ENCODE peak calls at places on chromosomes 1 and 21, in eight cellular contexts. One of them, this sample, is unnamed.

GRCh38 chr1:245045087-245045881 is 109.5 kb upstream of the KIF26B start:
- DNase-seq in brain microvascular endothelial cell: no peak
- DNase-seq in GM23338: peak; percentile 47
- DNase-seq in adrenal gland: peak; percentile 23
- DNase-seq in naive thymus-derived CD4-positive, alpha-beta T cell: no peak
- DNase-seq in testis: peak; percentile 63
- DNase-seq in lung: no peak
- DNase-seq in spleen: no peak
- DNase-seq in this sample: no peak

GRCh38 chr21:35219291-35219690 is 170.2 kb upstream of the RUNX1 start:
- DNase-seq in brain microvascular endothelial cell: no peak
- DNase-seq in lung: no peak
- DNase-seq in testis: no peak
- DNase-seq in adrenal gland: no peak
- DNase-seq in spleen: no peak
- DNase-seq in naive thymus-derived CD4-positive, alpha-beta T cell: no peak
- DNase-seq in GM23338: no peak
- DNase-seq in this sample: no peak

GRCh38 chr1:28507247-28507645 is 1.4 kb downstream of the RCC1 start:
- DNase-seq in naive thymus-derived CD4-positive, alpha-beta T cell: no peak
- DNase-seq in lung: no peak
- DNase-seq in adrenal gland: peak; percentile 42
- DNase-seq in GM23338: no peak
- DNase-seq in brain microvascular endothelial cell: no peak
- DNase-seq in testis: no peak
- DNase-seq in spleen: no peak
- DNase-seq in this sample: no peak

GRCh38 chr1:170908942-170909341 is 26.4 kb upstream of the MROH9 start:
- DNase-seq in lung: no peak
- DNase-seq in spleen: no peak
- DNase-seq in brain microvascular endothelial cell: no peak
- DNase-seq in testis: no peak
- DNase-seq in adrenal gland: no peak
- DNase-seq in naive thymus-derived CD4-positive, alpha-beta T cell: no peak
- DNase-seq in GM23338: no peak
- DNase-seq in this sample: no peak

GRCh38 chr1:231806623-231807470 is 180.3 kb downstream of the DISC1 start:
- DNase-seq in lung: peak; percentile 54
- DNase-seq in testis: peak; percentile 38
- DNase-seq in spleen: peak; percentile 86
- DNase-seq in brain microvascular endothelial cell: peak; percentile 43
- DNase-seq in naive thymus-derived CD4-positive, alpha-beta T cell: peak; percentile 9
- DNase-seq in GM23338: peak; percentile 94
- DNase-seq in adrenal gland: peak; percentile 46
- DNase-seq in this sample: peak; percentile 84

GRCh38 chr1:211344335-211344664 is 17.7 kb downstream of the TRAF5 start:
- DNase-seq in adrenal gland: no peak
- DNase-seq in GM23338: no peak
- DNase-seq in naive thymus-derived CD4-positive, alpha-beta T cell: no peak
- DNase-seq in lung: no peak
- DNase-seq in testis: no peak
- DNase-seq in brain microvascular endothelial cell: peak; percentile 82
- DNase-seq in spleen: no peak
- DNase-seq in this sample: no peak

GRCh38 chr1:54987830-54988705 is 7.6 kb downstream of the TMEM61 start:
- DNase-seq in testis: no peak
- DNase-seq in adrenal gland: no peak
- DNase-seq in naive thymus-derived CD4-positive, alpha-beta T cell: no peak
- DNase-seq in GM23338: peak; percentile 36
- DNase-seq in spleen: peak; percentile 61
- DNase-seq in lung: no peak
- DNase-seq in brain microvascular endothelial cell: peak; percentile 12
- DNase-seq in this sample: no peak

GRCh38 chr1:82491301-82491986 is 690.7 kb downstream of the ADGRL2 start:
- DNase-seq in spleen: no peak
- DNase-seq in testis: no peak
- DNase-seq in brain microvascular endothelial cell: no peak
- DNase-seq in GM23338: no peak
- DNase-seq in naive thymus-derived CD4-positive, alpha-beta T cell: no peak
- DNase-seq in lung: no peak
- DNase-seq in adrenal gland: no peak
- DNase-seq in this sample: no peak

GRCh38 chr1:180253585-180254495 is 23.8 kb downstream of the LHX4 start:
- DNase-seq in testis: no peak
- DNase-seq in spleen: peak; percentile 73
- DNase-seq in lung: no peak
- DNase-seq in brain microvascular endothelial cell: no peak
- DNase-seq in adrenal gland: peak; percentile 35
- DNase-seq in GM23338: no peak
- DNase-seq in naive thymus-derived CD4-positive, alpha-beta T cell: no peak
- DNase-seq in this sample: no peak

GRCh38 chr1:221841983-221842335 is 100.1 kb upstream of the DUSP10 start:
- DNase-seq in spleen: no peak
- DNase-seq in GM23338: no peak
- DNase-seq in naive thymus-derived CD4-positive, alpha-beta T cell: no peak
- DNase-seq in lung: no peak
- DNase-seq in testis: no peak
- DNase-seq in brain microvascular endothelial cell: no peak
- DNase-seq in adrenal gland: no peak
- DNase-seq in this sample: no peak
- H3K27ac ChIP-seq in spleen: no peak overlapping the region
- H3K27ac ChIP-seq in GM23338: no peak overlapping the region
- H3K27ac ChIP-seq in naive thymus-derived CD4-positive, alpha-beta T cell: no peak overlapping the region
- H3K27ac ChIP-seq in lung: no peak overlapping the region
- H3K27ac ChIP-seq in testis: no peak overlapping the region
- H3K27ac ChIP-seq in brain microvascular endothelial cell: no peak overlapping the region
- H3K27ac ChIP-seq in adrenal gland: no peak overlapping the region
- H3K27ac ChIP-seq in this sample: no peak overlapping the region

GRCh38 chr21:43686811-43687565 is 27.6 kb downstream of the RRP1B start:
- DNase-seq in brain microvascular endothelial cell: no peak
- DNase-seq in GM23338: no peak
- DNase-seq in spleen: peak; percentile 46
- DNase-seq in testis: no peak
- DNase-seq in lung: no peak
- DNase-seq in naive thymus-derived CD4-positive, alpha-beta T cell: no peak
- DNase-seq in adrenal gland: no peak
- DNase-seq in this sample: no peak
- H3K36me3 ChIP-seq in brain microvascular endothelial cell: peaks cover 78% of the 10 kb centered on the region
- H3K36me3 ChIP-seq in GM23338: peaks cover 35% of the 10 kb centered on the region
- H3K36me3 ChIP-seq in spleen: peaks cover 98% of the 10 kb centered on the region
- H3K36me3 ChIP-seq in testis: no peaks in the 10 kb centered on the region
- H3K36me3 ChIP-seq in lung: peaks cover 66% of the 10 kb centered on the region
- H3K36me3 ChIP-seq in naive thymus-derived CD4-positive, alpha-beta T cell: peaks cover 61% of the 10 kb centered on the region
- H3K36me3 ChIP-seq in adrenal gland: no peaks in the 10 kb centered on the region
- H3K36me3 ChIP-seq in this sample: peaks cover 100% of the 10 kb centered on the region

GRCh38 chr1:168259567-168259966 is 21.1 kb upstream of the TBX19 start:
- DNase-seq in naive thymus-derived CD4-positive, alpha-beta T cell: no peak
- DNase-seq in spleen: no peak
- DNase-seq in brain microvascular endothelial cell: no peak
- DNase-seq in adrenal gland: no peak
- DNase-seq in GM23338: no peak
- DNase-seq in testis: no peak
- DNase-seq in lung: no peak
- DNase-seq in this sample: no peak
- H3K27ac ChIP-seq in naive thymus-derived CD4-positive, alpha-beta T cell: no peak overlapping the region
- H3K27ac ChIP-seq in spleen: no peak overlapping the region
- H3K27ac ChIP-seq in brain microvascular endothelial cell: no peak overlapping the region
- H3K27ac ChIP-seq in adrenal gland: no peak overlapping the region
- H3K27ac ChIP-seq in GM23338: no peak overlapping the region
- H3K27ac ChIP-seq in testis: no peak overlapping the region
- H3K27ac ChIP-seq in lung: no peak overlapping the region
- H3K27ac ChIP-seq in this sample: no peak overlapping the region

GRCh38 chr1:153638261-153638660 is 4.4 kb downstream of the CHTOP start:
- DNase-seq in lung: no peak
- DNase-seq in adrenal gland: no peak
- DNase-seq in testis: no peak
- DNase-seq in naive thymus-derived CD4-positive, alpha-beta T cell: no peak
- DNase-seq in spleen: no peak
- DNase-seq in GM23338: no peak
- DNase-seq in brain microvascular endothelial cell: no peak
- DNase-seq in this sample: peak; percentile 94

GRCh38 chr1:153642161-153642560 is 8.3 kb downstream of the CHTOP start:
- DNase-seq in spleen: no peak
- DNase-seq in testis: no peak
- DNase-seq in brain microvascular endothelial cell: no peak
- DNase-seq in adrenal gland: no peak
- DNase-seq in GM23338: no peak
- DNase-seq in naive thymus-derived CD4-positive, alpha-beta T cell: no peak
- DNase-seq in lung: no peak
- DNase-seq in this sample: no peak

GRCh38 chr1:153640873-153641272 is 7.0 kb downstream of the CHTOP start:
- DNase-seq in adrenal gland: no peak
- DNase-seq in lung: no peak
- DNase-seq in GM23338: no peak
- DNase-seq in testis: no peak
- DNase-seq in brain microvascular endothelial cell: no peak
- DNase-seq in naive thymus-derived CD4-positive, alpha-beta T cell: no peak
- DNase-seq in spleen: no peak
- DNase-seq in this sample: no peak

GRCh38 chr1:153636312-153636711 is 2.4 kb downstream of the CHTOP start:
- DNase-seq in adrenal gland: no peak
- DNase-seq in spleen: no peak
- DNase-seq in brain microvascular endothelial cell: no peak
- DNase-seq in GM23338: no peak
- DNase-seq in testis: no peak
- DNase-seq in naive thymus-derived CD4-positive, alpha-beta T cell: no peak
- DNase-seq in lung: no peak
- DNase-seq in this sample: no peak

GRCh38 chr1:153639280-153639679 is 5.4 kb downstream of the CHTOP start:
- DNase-seq in testis: no peak
- DNase-seq in brain microvascular endothelial cell: no peak
- DNase-seq in spleen: no peak
- DNase-seq in naive thymus-derived CD4-positive, alpha-beta T cell: no peak
- DNase-seq in adrenal gland: no peak
- DNase-seq in lung: no peak
- DNase-seq in GM23338: no peak
- DNase-seq in this sample: no peak
- H3K36me3 ChIP-seq in testis: no peaks in the 10 kb centered on the region
- H3K36me3 ChIP-seq in brain microvascular endothelial cell: peaks cover 78% of the 10 kb centered on the region
- H3K36me3 ChIP-seq in spleen: peaks cover 81% of the 10 kb centered on the region
- H3K36me3 ChIP-seq in naive thymus-derived CD4-positive, alpha-beta T cell: peaks cover 22% of the 10 kb centered on the region
- H3K36me3 ChIP-seq in adrenal gland: no peaks in the 10 kb centered on the region
- H3K36me3 ChIP-seq in lung: peaks cover 41% of the 10 kb centered on the region
- H3K36me3 ChIP-seq in GM23338: peaks cover 84% of the 10 kb centered on the region
- H3K36me3 ChIP-seq in this sample: peaks cover 96% of the 10 kb centered on the region

This sample was measured in WERI-Rb-1.